ENCODE peak calls at places on chromosomes 16 and 17, in ten cellular contexts. M, A, P, Z, W, R, Y, N, T and C are unnamed samples.

GRCh38 chr16:84643677-84644076 is 4.6 kb upstream of the KLHL36 start:
- DNase-seq in M (no peak), A (no peak), P (no peak), Z (no peak), W (no peak), R (no peak), Y (no peak), N (no peak), T (no peak), C (peak)

GRCh38 chr16:12120331-12120981 is 143.9 kb downstream of the SNX29 start:
- DNase-seq in M (no peak), A (no peak), P (no peak), Z (no peak), W (no peak), R (peak), Y (no peak), N (no peak), T (no peak), C (peak)

GRCh38 chr17:72614871-72615626 is 477.4 kb downstream of the SLC39A11 start:
- DNase-seq in M (no peak), A (no peak), P (peak), Z (peak), W (no peak), R (peak), Y (peak), N (peak), T (no peak), C (peak)

GRCh38 chr16:31186176-31186575 is 6.2 kb downstream of the FUS start:
- DNase-seq in M (no peak), A (no peak), P (no peak), Z (no peak), W (no peak), R (no peak), Y (no peak), N (no peak), T (no peak), C (no peak)

GRCh38 chr17:50097455-50097854 is 2.3 kb downstream of the PDK2 start:
- DNase-seq in M (no peak), A (no peak), P (no peak), Z (no peak), W (no peak), R (no peak), Y (no peak), N (no peak), T (no peak), C (no peak)

GRCh38 chr17:73393962-73394361 is 82.2 kb upstream of the CDC42EP4 start:
- DNase-seq in M (no peak), A (no peak), P (peak), Z (peak), W (no peak), R (peak), Y (peak), N (no peak), T (no peak), C (peak)

GRCh38 chr16:67404740-67405226 is 11.5 kb upstream of the TPPP3 start:
- DNase-seq in M (no peak), A (no peak), P (no peak), Z (peak), W (no peak), R (no peak), Y (no peak), N (no peak), T (no peak), C (no peak)

GRCh38 chr16:72536673-72537435 is 364.9 kb upstream of the PMFBP1 start:
- DNase-seq in M (no peak), A (no peak), P (no peak), Z (no peak), W (peak), R (peak), Y (no peak), N (no peak), T (no peak), C (no peak)

GRCh38 chr16:79839851-79840321 is 239.3 kb upstream of the MAF start:
- DNase-seq in M (no peak), A (no peak), P (no peak), Z (no peak), W (no peak), R (no peak), Y (no peak), N (no peak), T (no peak), C (no peak)

GRCh38 chr16:1961651-1962067 is 2.3 kb downstream of the NDUFB10 start:
- DNase-seq in M (no peak), A (no peak), P (no peak), Z (peak), W (no peak), R (no peak), Y (peak), N (no peak), T (no peak), C (peak)

GRCh38 chr17:32519769-32520701 is 33.2 kb downstream of the CDK5R1 start:
- DNase-seq in M (no peak), A (peak), P (peak), Z (peak), W (no peak), R (peak), Y (no peak), N (no peak), T (peak), C (peak)

GRCh38 chr16:27945233-27945975 is 118.1 kb downstream of the GSG1L start:
- DNase-seq in M (no peak), A (no peak), P (no peak), Z (no peak), W (no peak), R (no peak), Y (no peak), N (no peak), T (no peak), C (peak)

GRCh38 chr16:86805210-86805609 is 226.9 kb downstream of the FOXL1 start:
- DNase-seq in M (no peak), A (no peak), P (no peak), Z (no peak), W (no peak), R (no peak), Y (no peak), N (no peak), T (no peak), C (no peak)

GRCh38 chr16:89383095-89384003 is 107.0 kb downstream of the ANKRD11 start:
- DNase-seq in M (no peak), A (peak), P (peak), Z (peak), W (no peak), R (peak), Y (peak), N (no peak), T (no peak), C (peak)

GRCh38 chr17:2892305-2892971 is 96.2 kb downstream of the RAP1GAP2 start:
- DNase-seq in M (peak), A (no peak), P (peak), Z (peak), W (peak), R (peak), Y (peak), N (no peak), T (no peak), C (peak)

GRCh38 chr17:1686086-1686485 is 1.4 kb upstream of the PRPF8 start:
- DNase-seq in M (no peak), A (no peak), P (peak), Z (no peak), W (no peak), R (no peak), Y (no peak), N (no peak), T (no peak), C (no peak)

GRCh38 chr16:5508371-5508770 is 410.8 kb upstream of the EEF2KMT start:
- DNase-seq in M (no peak), A (no peak), P (no peak), Z (no peak), W (no peak), R (no peak), Y (no peak), N (no peak), T (no peak), C (no peak)

GRCh38 chr16:89697616-89698331 is 3.7 kb downstream of the SPATA2L start:
- DNase-seq in M (peak), A (no peak), P (no peak), Z (no peak), W (no peak), R (no peak), Y (no peak), N (no peak), T (no peak), C (peak)

GRCh38 chr17:39167492-39167891 is 1.5 kb upstream of the ARL5C start:
- DNase-seq in M (no peak), A (no peak), P (no peak), Z (no peak), W (no peak), R (no peak), Y (no peak), N (peak), T (no peak), C (peak)

GRCh38 chr17:35069311-35069710 is 5.8 kb upstream of the RFFL start:
- DNase-seq in M (no peak), A (no peak), P (no peak), Z (no peak), W (no peak), R (peak), Y (no peak), N (no peak), T (no peak), C (no peak)

GRCh38 chr16:4533490-4533889 is 5.1 kb downstream of the CDIP1 start:
- DNase-seq in M (no peak), A (no peak), P (no peak), Z (no peak), W (no peak), R (no peak), Y (no peak), N (no peak), T (no peak), C (no peak)